ENCODE peak calls at places on chromosomes 11 and 22, in nine cellular contexts. D is activated gamma-delta T cell treated with anti-CD3 and anti-CD28 coated beads, Interleukin-2, amount 50 U/mL, for 16 hours; F is NCI-H2081 treated with DMSO at 0.1 percent for 48 hours; X is stimulated activated CD4-positive, alpha-beta T cell treated with anti-CD3 and anti-CD28 coated beads, Interleukin-12 subunit alpha, Interleukin-12 subunit beta, amount 100 ng/mL, for 24 hours; E is G401; Y is choroid plexus epithelial cell; A is activated CD4-positive, alpha-beta T cell treated with anti-CD3 and anti-CD28 coated beads, Interleukin-2, amount 10 ng/mL, durations not matched to agents 7 days and 5 days; O is T-helper 9 cell; I is GM04504. L is an unnamed sample.

GRCh38 chr11:28838741-28839140 is 730.6 kb downstream of the METTL15 start:
- DNase-seq in D (no peak), F (no peak), X (no peak), E (no peak), Y (peak), A (no peak), O (no peak), I (no peak), L (no peak)

GRCh38 chr11:96112192-96113099 is 188.5 kb upstream of the MTMR2 start:
- DNase-seq in D (no peak), F (no peak), X (no peak), E (no peak), Y (peak), A (no peak), O (no peak), I (no peak), L (no peak)

GRCh38 chr11:17389205-17389956 is 922 bp upstream of the KCNJ11 start:
- DNase-seq in D (peak), F (peak), X (peak), E (peak), Y (peak), A (peak), O (peak), I (no peak), L (peak)

GRCh38 chr11:65574963-65575567 is 788 bp upstream of the EHBP1L1 start:
- DNase-seq in D (no peak), F (peak), X (no peak), E (peak), Y (no peak), A (no peak), O (no peak), I (no peak), L (no peak)

GRCh38 chr22:44384563-44384940 is 71.8 kb upstream of the SHISAL1 start:
- DNase-seq in D (no peak), F (no peak), X (no peak), E (no peak), Y (no peak), A (no peak), O (no peak), I (no peak), L (no peak)

GRCh38 chr11:35276396-35276795 is 137.4 kb downstream of the CD44 start:
- DNase-seq in D (no peak), F (no peak), X (no peak), E (peak), Y (peak), A (no peak), O (no peak), I (no peak), L (no peak)

GRCh38 chr22:50695421-50696250 is 23.0 kb downstream of the SHANK3 start:
- DNase-seq in D (no peak), F (no peak), X (no peak), E (peak), Y (no peak), A (no peak), O (no peak), I (no peak), L (no peak)

GRCh38 chr11:68683086-68683951 is 1.0 kb upstream of the GAL start:
- DNase-seq in D (no peak), F (no peak), X (no peak), E (no peak), Y (no peak), A (no peak), O (no peak), I (no peak), L (no peak)

GRCh38 chr11:95512682-95513081 is 276.9 kb downstream of the FAM76B start:
- DNase-seq in D (no peak), F (no peak), X (no peak), E (no peak), Y (peak), A (no peak), O (no peak), I (peak), L (no peak)

GRCh38 chr22:30416843-30417242 is 8.7 kb upstream of the MTFP1 start:
- DNase-seq in D (no peak), F (no peak), X (no peak), E (no peak), Y (no peak), A (no peak), O (no peak), I (no peak), L (no peak)

GRCh38 chr22:23272371-23272770 is 92.1 kb downstream of the BCR start:
- DNase-seq in D (no peak), F (no peak), X (no peak), E (no peak), Y (no peak), A (no peak), O (no peak), I (no peak), L (no peak)

GRCh38 chr11:117759305-117759704 is 37.7 kb downstream of the DSCAML1 start:
- DNase-seq in D (no peak), F (no peak), X (no peak), E (no peak), Y (no peak), A (no peak), O (no peak), I (no peak), L (no peak)